ENCODE peak calls at places on chromosomes 7 and 10, in four cellular contexts. V is prostate gland, N is K562, M is stomach. X is an unnamed sample.
A peak's percentile ranks its signal among the peaks of the same experiment; 100 is the strongest.

GRCh38 chr7:92071032-92071431 is 63.2 kb downstream of the CYP51A1 start:
- DNase-seq in V (no peak), N (no peak), M (no peak), X (no peak)

GRCh38 chr10:78991187-78991586 is 77.6 kb upstream of the ZMIZ1 start:
- DNase-seq in V (no peak), N (no peak), M (no peak), X (no peak)

GRCh38 chr7:138875794-138876193 is 77.8 kb upstream of the ATP6V0A4 start:
- DNase-seq in V (no peak), N (no peak), M (no peak), X (no peak)

GRCh38 chr10:72126872-72127232 is 38.5 kb upstream of the SPOCK2 start:
- DNase-seq in V (no peak), N (no peak), M (no peak), X (no peak)

GRCh38 chr7:52289247-52289646 is 746.2 kb upstream of the POM121L12 start:
- DNase-seq in V (no peak), N (no peak), M (no peak), X (no peak)

GRCh38 chr7:142562688-142563087 is 186.6 kb upstream of the PRSS1 start:
- DNase-seq in V (no peak), N (no peak), M (no peak), X (no peak)

GRCh38 chr7:2009541-2010001 is 223.2 kb downstream of the MAD1L1 start:
- DNase-seq in V (no peak), N (no peak), M (no peak), X (no peak)

GRCh38 chr7:74657692-74658170 is at the start of gene GTF2I:
- DNase-seq in V (no peak), N (peak; percentile 82), M (peak; percentile 34), X (no peak)

GRCh38 chr7:148624735-148625134 is 34.2 kb downstream of the C7orf33 start:
- DNase-seq in V (no peak), N (no peak), M (no peak), X (peak; percentile 73)

GRCh38 chr10:1128649-1129048 is 72.5 kb downstream of the WDR37 start:
- DNase-seq in V (no peak), N (no peak), M (no peak), X (no peak)
- H3K36me3 ChIP-seq in V (no peaks in the 10 kb centered on the region), N (peaks cover 52% of the 10 kb centered on the region), M (peaks cover 50% of the 10 kb centered on the region), X (no peaks in the 10 kb centered on the region)

DNA sequence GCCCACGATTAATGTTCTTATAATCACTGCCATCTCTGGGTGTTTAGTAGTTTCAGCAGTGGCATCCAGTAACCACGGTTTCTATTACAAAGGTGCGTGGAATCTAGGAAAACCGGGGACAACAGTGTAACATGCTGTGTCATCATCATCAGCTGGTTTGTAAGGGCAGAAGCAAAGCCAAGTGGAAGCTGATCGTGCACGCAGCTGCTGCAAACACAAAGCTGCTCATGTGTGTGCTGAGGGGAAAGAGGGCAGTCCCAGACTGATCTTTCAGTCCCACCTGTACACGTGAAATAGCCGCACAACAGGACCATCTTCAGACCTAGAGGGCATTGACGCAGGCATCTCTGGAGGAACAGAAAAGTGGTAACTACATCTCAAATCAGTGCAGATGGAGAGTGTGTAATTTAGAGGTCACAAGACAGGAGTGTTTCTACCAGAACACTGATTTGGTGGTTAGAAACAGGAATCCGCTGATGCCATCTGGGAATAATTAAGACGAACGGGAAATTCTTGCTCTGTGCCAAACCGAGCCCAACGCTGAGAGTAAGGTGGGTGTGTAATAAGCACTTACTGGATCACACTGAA is 13.4 kb downstream of the ANKRD16 start:
- DNase-seq in V (no peak), N (no peak), M (no peak), X (no peak)
- H3K4me3 ChIP-seq in V (no peak overlapping the region), N (no peak overlapping the region), M (no peak overlapping the region), X (no peak overlapping the region)

GRCh38 chr7:140631602-140632001 is 9.0 kb downstream of the DENND2A start:
- DNase-seq in V (no peak), N (no peak), M (no peak), X (no peak)
- H3K27ac ChIP-seq in V (no peak overlapping the region), N (no peak overlapping the region), M (no peak overlapping the region), X (no peak overlapping the region)

GRCh38 chr10:70735161-70735560 is 50.0 kb downstream of the TBATA start:
- DNase-seq in V (no peak), N (no peak), M (no peak), X (no peak)
- H3K36me3 ChIP-seq in V (no peaks in the 10 kb centered on the region), N (peaks cover 94% of the 10 kb centered on the region), M (no peaks in the 10 kb centered on the region), X (no peaks in the 10 kb centered on the region)

GRCh38 chr7:141073641-141074161 is at the start of gene TMEM178B:
- DNase-seq in V (peak; percentile 7), N (no peak), M (no peak), X (peak; percentile 16)

GRCh38 chr7:141071855-141072547 is 1.9 kb upstream of the TMEM178B start:
- DNase-seq in V (no peak), N (no peak), M (no peak), X (peak; percentile 26)

GRCh38 chr7:141073173-141073640 is 657 bp upstream of the TMEM178B start:
- DNase-seq in V (peak; percentile 21), N (no peak), M (no peak), X (peak; percentile 22)

GRCh38 chr7:141071260-141071854 is 2.5 kb upstream of the TMEM178B start:
- DNase-seq in V (peak; percentile 39), N (peak; percentile 51), M (no peak), X (peak; percentile 81)

GRCh38 chr7:141072548-141073172 is 1.2 kb upstream of the TMEM178B start:
- DNase-seq in V (peak; percentile 79), N (no peak), M (no peak), X (peak; percentile 53)
- H3K4me3 ChIP-seq in V (peak overlapping the region; percentile 58), N (no peak overlapping the region), M (peak overlapping the region; percentile 51), X (peak overlapping the region; percentile 73)